ENCODE peak calls at places on chromosomes 16 and 17, in six cellular contexts. D is NCI-H2029 treated with DMSO at 0.1 percent for 48 hours, G is nephron progenitor cell, K is fibroblast of lung, C is Calu3, Z is adipocyte. X is an unnamed sample.

GRCh38 chr17:75722076-75722475 is 817 bp downstream of the ITGB4 start:
- DNase-seq in G (no peak), C (peak), Z (no peak), D (no peak), K (no peak), X (no peak)

GRCh38 chr16:24525970-24526559 is 13.3 kb upstream of the RBBP6 start:
- DNase-seq in C (no peak), Z (peak), G (no peak), K (peak), D (no peak), X (no peak)

GRCh38 chr17:4858880-4859260 is 25.7 kb downstream of the MINK1 start:
- DNase-seq in G (no peak), C (peak), Z (no peak), K (no peak), D (no peak), X (no peak)

GRCh38 chr16:47970291-47970931 is 185.4 kb downstream of the ABCC12 start:
- DNase-seq in Z (peak), G (peak), C (peak), K (peak), D (no peak), X (peak)

GRCh38 chr16:28837672-28838557 is 8.2 kb downstream of the TUFM start:
- DNase-seq in C (no peak), G (no peak), D (no peak), Z (no peak), K (no peak), X (peak)

GRCh38 chr17:58120195-58120822 is 27.9 kb upstream of the OR4D1 start:
- DNase-seq in K (peak), G (peak), D (no peak), C (peak), Z (peak), X (peak)

GRCh38 chr17:78176548-78177025 is 8.2 kb downstream of the SYNGR2 start:
- DNase-seq in C (no peak), G (peak), Z (peak), D (no peak), K (peak), X (no peak)

GRCh38 chr17:57948169-57948554 is 7.0 kb downstream of the CUEDC1 start:
- DNase-seq in G (no peak), C (peak), Z (no peak), D (no peak), K (no peak), X (no peak)

GRCh38 chr17:28705728-28706334 is 5.9 kb downstream of the PROCA1 start:
- DNase-seq in Z (no peak), C (no peak), D (no peak), K (no peak), G (no peak), X (no peak)

GRCh38 chr16:66025751-66026150 is 340.7 kb upstream of the CDH5 start:
- DNase-seq in D (no peak), K (no peak), Z (no peak), C (no peak), G (no peak), X (no peak)

GRCh38 chr17:43908111-43908721 is 880 bp upstream of the MPP2 start:
- DNase-seq in C (peak), Z (peak), D (no peak), G (peak), K (peak), X (peak)

GRCh38 chr16:69927056-69927757 is 23.9 kb upstream of the CLEC18A start:
- DNase-seq in D (no peak), Z (no peak), G (peak), C (no peak), K (peak), X (no peak)

GRCh38 chr17:58986005-58986404 is 120.7 kb downstream of the TRIM37 start:
- DNase-seq in G (no peak), Z (no peak), D (no peak), C (no peak), K (no peak), X (peak)

GRCh38 chr16:74713325-74713724 is 12.7 kb upstream of the MLKL start:
- DNase-seq in G (no peak), C (no peak), D (no peak), K (no peak), Z (no peak), X (no peak)

X was measured in RKO.